ENCODE peak calls at places on chromosomes 1 and 21, in eight cellular contexts. One of them, this sample, is unnamed.

GRCh38 chr1:231676487-231676886 is 49.9 kb downstream of the DISC1 start:
- DNase-seq in MCF 10A: no peak
- DNase-seq in AG09319: no peak
- DNase-seq in WTC11: no peak
- DNase-seq in omental fat pad: no peak
- DNase-seq in cardiac fibroblast: no peak
- DNase-seq in kidney: no peak
- DNase-seq in upper lobe of right lung: no peak
- DNase-seq in this sample: no peak

GRCh38 chr1:189429610-189430009 is 1048.1 kb downstream of the BRINP3 start:
- DNase-seq in MCF 10A: peak; percentile 68
- DNase-seq in AG09319: no peak
- DNase-seq in WTC11: no peak
- DNase-seq in omental fat pad: no peak
- DNase-seq in cardiac fibroblast: peak; percentile 19
- DNase-seq in kidney: no peak
- DNase-seq in upper lobe of right lung: no peak
- DNase-seq in this sample: peak; percentile 20

GRCh38 chr1:234585333-234586055 is 24.5 kb downstream of the IRF2BP2 start:
- DNase-seq in MCF 10A: no peak
- DNase-seq in AG09319: no peak
- DNase-seq in WTC11: no peak
- DNase-seq in omental fat pad: no peak
- DNase-seq in cardiac fibroblast: peak; percentile 73
- DNase-seq in kidney: no peak
- DNase-seq in upper lobe of right lung: no peak
- DNase-seq in this sample: no peak

GRCh38 chr21:46168238-46168637 is 12.9 kb upstream of the FTCD start:
- DNase-seq in MCF 10A: no peak
- DNase-seq in AG09319: no peak
- DNase-seq in WTC11: no peak
- DNase-seq in omental fat pad: no peak
- DNase-seq in cardiac fibroblast: no peak
- DNase-seq in kidney: peak; percentile 71
- DNase-seq in upper lobe of right lung: peak; percentile 57
- DNase-seq in this sample: no peak

GRCh38 chr1:21914880-21915640 is 22.1 kb downstream of the HSPG2 start:
- DNase-seq in MCF 10A: no peak
- DNase-seq in AG09319: no peak
- DNase-seq in WTC11: no peak
- DNase-seq in omental fat pad: no peak
- DNase-seq in cardiac fibroblast: no peak
- DNase-seq in kidney: no peak
- DNase-seq in upper lobe of right lung: no peak
- DNase-seq in this sample: no peak

GRCh38 chr1:76268341-76268740 is 193.8 kb downstream of the ST6GALNAC3 start:
- DNase-seq in MCF 10A: no peak
- DNase-seq in AG09319: no peak
- DNase-seq in WTC11: no peak
- DNase-seq in omental fat pad: no peak
- DNase-seq in cardiac fibroblast: no peak
- DNase-seq in kidney: no peak
- DNase-seq in upper lobe of right lung: no peak
- DNase-seq in this sample: peak; percentile 43

GRCh38 chr21:42672699-42673458 is 19.5 kb downstream of the PDE9A start:
- DNase-seq in MCF 10A: peak; percentile 94
- DNase-seq in AG09319: no peak
- DNase-seq in WTC11: no peak
- DNase-seq in omental fat pad: no peak
- DNase-seq in cardiac fibroblast: peak; percentile 9
- DNase-seq in kidney: no peak
- DNase-seq in upper lobe of right lung: no peak
- DNase-seq in this sample: no peak

GRCh38 chr1:224087358-224087757 is 26.6 kb upstream of the FBXO28 start:
- DNase-seq in MCF 10A: no peak
- DNase-seq in AG09319: no peak
- DNase-seq in WTC11: no peak
- DNase-seq in omental fat pad: no peak
- DNase-seq in cardiac fibroblast: no peak
- DNase-seq in kidney: no peak
- DNase-seq in upper lobe of right lung: no peak
- DNase-seq in this sample: no peak

GRCh38 chr1:210741564-210741963 is 392.4 kb downstream of the KCNH1 start:
- DNase-seq in MCF 10A: no peak
- DNase-seq in AG09319: no peak
- DNase-seq in WTC11: no peak
- DNase-seq in omental fat pad: no peak
- DNase-seq in cardiac fibroblast: no peak
- DNase-seq in kidney: no peak
- DNase-seq in upper lobe of right lung: no peak
- DNase-seq in this sample: no peak

GRCh38 chr21:43188712-43189151 is 19.9 kb downstream of the CRYAA start:
- DNase-seq in MCF 10A: peak; percentile 57
- DNase-seq in AG09319: no peak
- DNase-seq in WTC11: peak; percentile 6
- DNase-seq in omental fat pad: no peak
- DNase-seq in cardiac fibroblast: no peak
- DNase-seq in kidney: peak; percentile 39
- DNase-seq in upper lobe of right lung: peak; percentile 63
- DNase-seq in this sample: no peak

GRCh38 chr21:39317134-39318090 is 4.0 kb upstream of the BRWD1 start:
- DNase-seq in MCF 10A: no peak
- DNase-seq in AG09319: no peak
- DNase-seq in WTC11: no peak
- DNase-seq in omental fat pad: no peak
- DNase-seq in cardiac fibroblast: no peak
- DNase-seq in kidney: no peak
- DNase-seq in upper lobe of right lung: no peak
- DNase-seq in this sample: no peak

GRCh38 chr1:78722947-78723346 is 73.3 kb downstream of the IFI44 start:
- DNase-seq in MCF 10A: no peak
- DNase-seq in AG09319: peak; percentile 44
- DNase-seq in WTC11: no peak
- DNase-seq in omental fat pad: no peak
- DNase-seq in cardiac fibroblast: peak; percentile 61
- DNase-seq in kidney: no peak
- DNase-seq in upper lobe of right lung: no peak
- DNase-seq in this sample: no peak

GRCh38 chr1:208326033-208326432 is 81.8 kb upstream of the PLXNA2 start:
- DNase-seq in MCF 10A: peak; percentile 74
- DNase-seq in AG09319: no peak
- DNase-seq in WTC11: no peak
- DNase-seq in omental fat pad: no peak
- DNase-seq in cardiac fibroblast: no peak
- DNase-seq in kidney: no peak
- DNase-seq in upper lobe of right lung: no peak
- DNase-seq in this sample: no peak

GRCh38 chr1:233075045-233075444 is 124.6 kb downstream of the NTPCR start:
- DNase-seq in MCF 10A: peak; percentile 72
- DNase-seq in AG09319: peak; percentile 38
- DNase-seq in WTC11: no peak
- DNase-seq in omental fat pad: no peak
- DNase-seq in cardiac fibroblast: peak; percentile 73
- DNase-seq in kidney: no peak
- DNase-seq in upper lobe of right lung: no peak
- DNase-seq in this sample: no peak

GRCh38 chr1:165443539-165444289 is 1.2 kb downstream of the RXRG start:
- DNase-seq in MCF 10A: no peak
- DNase-seq in AG09319: no peak
- DNase-seq in WTC11: peak; percentile 18
- DNase-seq in omental fat pad: no peak
- DNase-seq in cardiac fibroblast: no peak
- DNase-seq in kidney: no peak
- DNase-seq in upper lobe of right lung: no peak
- DNase-seq in this sample: peak; percentile 21

GRCh38 chr1:73623946-73624345 is 574.0 kb downstream of the LRRIQ3 start:
- DNase-seq in MCF 10A: no peak
- DNase-seq in AG09319: no peak
- DNase-seq in WTC11: no peak
- DNase-seq in omental fat pad: no peak
- DNase-seq in cardiac fibroblast: no peak
- DNase-seq in kidney: no peak
- DNase-seq in upper lobe of right lung: no peak
- DNase-seq in this sample: no peak

GRCh38 chr1:106268070-106268469 is 788.4 kb upstream of the PRMT6 start:
- DNase-seq in MCF 10A: peak; percentile 71
- DNase-seq in AG09319: no peak
- DNase-seq in WTC11: peak; percentile 10
- DNase-seq in omental fat pad: no peak
- DNase-seq in cardiac fibroblast: peak; percentile 26
- DNase-seq in kidney: no peak
- DNase-seq in upper lobe of right lung: no peak
- DNase-seq in this sample: peak; percentile 8

GRCh38 chr1:107195476-107195875 is 54.6 kb downstream of the NTNG1 start:
- DNase-seq in MCF 10A: no peak
- DNase-seq in AG09319: no peak
- DNase-seq in WTC11: peak; percentile 25
- DNase-seq in omental fat pad: no peak
- DNase-seq in cardiac fibroblast: no peak
- DNase-seq in kidney: no peak
- DNase-seq in upper lobe of right lung: no peak
- DNase-seq in this sample: no peak

GRCh38 chr21:46008893-46009635 is 27.5 kb downstream of the COL6A1 start:
- DNase-seq in MCF 10A: no peak
- DNase-seq in AG09319: no peak
- DNase-seq in WTC11: no peak
- DNase-seq in omental fat pad: no peak
- DNase-seq in cardiac fibroblast: no peak
- DNase-seq in kidney: no peak
- DNase-seq in upper lobe of right lung: no peak
- DNase-seq in this sample: no peak

GRCh38 chr1:204222006-204222872 is 8.5 kb upstream of the GOLT1A start:
- DNase-seq in MCF 10A: no peak
- DNase-seq in AG09319: no peak
- DNase-seq in WTC11: no peak
- DNase-seq in omental fat pad: no peak
- DNase-seq in cardiac fibroblast: no peak
- DNase-seq in kidney: no peak
- DNase-seq in upper lobe of right lung: no peak
- DNase-seq in this sample: no peak

GRCh38 chr1:35561297-35561971 is 3.8 kb downstream of the NCDN start:
- DNase-seq in MCF 10A: no peak
- DNase-seq in AG09319: no peak
- DNase-seq in WTC11: no peak
- DNase-seq in omental fat pad: no peak
- DNase-seq in cardiac fibroblast: no peak
- DNase-seq in kidney: no peak
- DNase-seq in upper lobe of right lung: no peak
- DNase-seq in this sample: no peak

GRCh38 chr1:36128126-36128904 is 3.3 kb upstream of the COL8A2 start:
- DNase-seq in MCF 10A: no peak
- DNase-seq in AG09319: no peak
- DNase-seq in WTC11: no peak
- DNase-seq in omental fat pad: no peak
- DNase-seq in cardiac fibroblast: peak; percentile 43
- DNase-seq in kidney: no peak
- DNase-seq in upper lobe of right lung: no peak
- DNase-seq in this sample: no peak

GRCh38 chr1:169309178-169310166 is 58.1 kb downstream of the NME7 start:
- DNase-seq in MCF 10A: no peak
- DNase-seq in AG09319: no peak
- DNase-seq in WTC11: no peak
- DNase-seq in omental fat pad: no peak
- DNase-seq in cardiac fibroblast: no peak
- DNase-seq in kidney: no peak
- DNase-seq in upper lobe of right lung: no peak
- DNase-seq in this sample: no peak

GRCh38 chr1:107574044-107574443 is 390.9 kb downstream of the VAV3 start:
- DNase-seq in MCF 10A: no peak
- DNase-seq in AG09319: no peak
- DNase-seq in WTC11: no peak
- DNase-seq in omental fat pad: no peak
- DNase-seq in cardiac fibroblast: no peak
- DNase-seq in kidney: no peak
- DNase-seq in upper lobe of right lung: no peak
- DNase-seq in this sample: no peak

GRCh38 chr1:61447339-61448016 is 277.5 kb downstream of the TM2D1 start:
- DNase-seq in MCF 10A: no peak
- DNase-seq in AG09319: no peak
- DNase-seq in WTC11: no peak
- DNase-seq in omental fat pad: no peak
- DNase-seq in cardiac fibroblast: no peak
- DNase-seq in kidney: no peak
- DNase-seq in upper lobe of right lung: no peak
- DNase-seq in this sample: no peak

GRCh38 chr1:222105861-222106260 is 364.0 kb upstream of the DUSP10 start:
- DNase-seq in MCF 10A: no peak
- DNase-seq in AG09319: no peak
- DNase-seq in WTC11: no peak
- DNase-seq in omental fat pad: no peak
- DNase-seq in cardiac fibroblast: no peak
- DNase-seq in kidney: no peak
- DNase-seq in upper lobe of right lung: no peak
- DNase-seq in this sample: no peak

GRCh38 chr21:34116569-34116968 is 43.2 kb downstream of the MRPS6 start:
- DNase-seq in MCF 10A: no peak
- DNase-seq in AG09319: no peak
- DNase-seq in WTC11: no peak
- DNase-seq in omental fat pad: no peak
- DNase-seq in cardiac fibroblast: no peak
- DNase-seq in kidney: no peak
- DNase-seq in upper lobe of right lung: no peak
- DNase-seq in this sample: no peak

GRCh38 chr1:101971309-101971708 is 25.4 kb downstream of the OLFM3 start:
- DNase-seq in MCF 10A: peak; percentile 16
- DNase-seq in AG09319: no peak
- DNase-seq in WTC11: no peak
- DNase-seq in omental fat pad: no peak
- DNase-seq in cardiac fibroblast: peak; percentile 10
- DNase-seq in kidney: no peak
- DNase-seq in upper lobe of right lung: no peak
- DNase-seq in this sample: no peak
- TF ChIP-seq CTCF in MCF 10A: peak; percentile 20
- TF ChIP-seq CTCF in AG09319: no peak
- TF ChIP-seq CTCF in WTC11: no peak
- TF ChIP-seq CTCF in omental fat pad: no peak
- TF ChIP-seq CTCF in cardiac fibroblast: no peak
- TF ChIP-seq CTCF in kidney: no peak
- TF ChIP-seq CTCF in upper lobe of right lung: no peak
- TF ChIP-seq CTCF in this sample: peak; percentile 10

GRCh38 chr21:20040768-20041167 is 957.4 kb upstream of the NCAM2 start:
- DNase-seq in MCF 10A: peak; percentile 21
- DNase-seq in AG09319: no peak
- DNase-seq in WTC11: no peak
- DNase-seq in omental fat pad: no peak
- DNase-seq in cardiac fibroblast: no peak
- DNase-seq in kidney: no peak
- DNase-seq in upper lobe of right lung: no peak
- DNase-seq in this sample: no peak
- TF ChIP-seq CTCF in MCF 10A: peak; percentile 40
- TF ChIP-seq CTCF in AG09319: no peak
- TF ChIP-seq CTCF in WTC11: no peak
- TF ChIP-seq CTCF in omental fat pad: no peak
- TF ChIP-seq CTCF in cardiac fibroblast: no peak
- TF ChIP-seq CTCF in kidney: no peak
- TF ChIP-seq CTCF in upper lobe of right lung: no peak
- TF ChIP-seq CTCF in this sample: peak; percentile 23

GRCh38 chr1:201945157-201945556 is 1.2 kb downstream of the LMOD1 start:
- DNase-seq in MCF 10A: no peak
- DNase-seq in AG09319: no peak
- DNase-seq in WTC11: peak; percentile 28
- DNase-seq in omental fat pad: no peak
- DNase-seq in cardiac fibroblast: no peak
- DNase-seq in kidney: no peak
- DNase-seq in upper lobe of right lung: no peak
- DNase-seq in this sample: no peak
- TF ChIP-seq CTCF in MCF 10A: peak; percentile 48
- TF ChIP-seq CTCF in AG09319: peak; percentile 68
- TF ChIP-seq CTCF in WTC11: no peak
- TF ChIP-seq CTCF in omental fat pad: no peak
- TF ChIP-seq CTCF in cardiac fibroblast: peak; percentile 23
- TF ChIP-seq CTCF in kidney: no peak
- TF ChIP-seq CTCF in upper lobe of right lung: peak; percentile 33
- TF ChIP-seq CTCF in this sample: peak; percentile 23

GRCh38 chr1:20233394-20233793 is 47.1 kb upstream of the PLA2G2C start:
- DNase-seq in MCF 10A: peak; percentile 22
- DNase-seq in AG09319: no peak
- DNase-seq in WTC11: no peak
- DNase-seq in omental fat pad: no peak
- DNase-seq in cardiac fibroblast: peak; percentile 46
- DNase-seq in kidney: no peak
- DNase-seq in upper lobe of right lung: no peak
- DNase-seq in this sample: no peak
- TF ChIP-seq CTCF in MCF 10A: peak; percentile 20
- TF ChIP-seq CTCF in AG09319: peak; percentile 42
- TF ChIP-seq CTCF in WTC11: no peak
- TF ChIP-seq CTCF in omental fat pad: no peak
- TF ChIP-seq CTCF in cardiac fibroblast: peak; percentile 44
- TF ChIP-seq CTCF in kidney: no peak
- TF ChIP-seq CTCF in upper lobe of right lung: peak; percentile 36
- TF ChIP-seq CTCF in this sample: peak; percentile 21